ENCODE peak calls at places on chromosomes 4 and X, in six cellular contexts. One of them, this sample, is unnamed.

GRCh38 chrX:2188840-2189239 is 311.9 kb downstream of the DHRSX start:
- DNase-seq in A549: no peak
- DNase-seq in K562: no peak
- DNase-seq in HepG2: no peak
- DNase-seq in H1: no peak
- DNase-seq in GM12878: no peak
- DNase-seq in this sample: no peak

GRCh38 chr4:73707269-73707875 is 33.0 kb upstream of the CXCL8 start:
- DNase-seq in A549: no peak
- DNase-seq in K562: no peak
- DNase-seq in HepG2: no peak
- DNase-seq in H1: no peak
- DNase-seq in GM12878: no peak
- DNase-seq in this sample: no peak

GRCh38 chrX:123731987-123732678 is 719 bp downstream of the THOC2 start:
- DNase-seq in A549: peak
- DNase-seq in K562: peak
- DNase-seq in HepG2: no peak
- DNase-seq in H1: peak
- DNase-seq in GM12878: no peak
- DNase-seq in this sample: peak

GRCh38 chr4:150578745-150579470 is 3.0 kb upstream of the MAB21L2 start:
- DNase-seq in A549: no peak
- DNase-seq in K562: no peak
- DNase-seq in HepG2: no peak
- DNase-seq in H1: no peak
- DNase-seq in GM12878: no peak
- DNase-seq in this sample: no peak

GRCh38 chr4:90069151-90069550 is 58.0 kb upstream of the CCSER1 start:
- DNase-seq in A549: no peak
- DNase-seq in K562: no peak
- DNase-seq in HepG2: no peak
- DNase-seq in H1: no peak
- DNase-seq in GM12878: no peak
- DNase-seq in this sample: no peak

GRCh38 chrX:20487227-20487626 is 220.5 kb upstream of the RPS6KA3 start:
- DNase-seq in A549: no peak
- DNase-seq in K562: no peak
- DNase-seq in HepG2: no peak
- DNase-seq in H1: no peak
- DNase-seq in GM12878: no peak
- DNase-seq in this sample: no peak

GRCh38 chr4:5824635-5825034 is 68.3 kb downstream of the CRMP1 start:
- DNase-seq in A549: peak
- DNase-seq in K562: peak
- DNase-seq in HepG2: peak
- DNase-seq in H1: no peak
- DNase-seq in GM12878: no peak
- DNase-seq in this sample: peak

GRCh38 chr4:75180790-75181776 is 248.2 kb downstream of the PARM1 start:
- DNase-seq in A549: no peak
- DNase-seq in K562: no peak
- DNase-seq in HepG2: no peak
- DNase-seq in H1: no peak
- DNase-seq in GM12878: peak
- DNase-seq in this sample: no peak

GRCh38 chrX:3451566-3451965 is 105.1 kb upstream of the MXRA5 start:
- DNase-seq in A549: no peak
- DNase-seq in K562: no peak
- DNase-seq in HepG2: no peak
- DNase-seq in H1: no peak
- DNase-seq in GM12878: no peak
- DNase-seq in this sample: no peak

GRCh38 chrX:2898861-2899512 is 30.2 kb downstream of the ARSD start:
- DNase-seq in A549: no peak
- DNase-seq in K562: no peak
- DNase-seq in HepG2: peak
- DNase-seq in H1: no peak
- DNase-seq in GM12878: no peak
- DNase-seq in this sample: no peak

GRCh38 chr4:107988763-107989035 is 990 bp upstream of the HADH start:
- DNase-seq in A549: no peak
- DNase-seq in K562: no peak
- DNase-seq in HepG2: no peak
- DNase-seq in H1: no peak
- DNase-seq in GM12878: no peak
- DNase-seq in this sample: no peak

GRCh38 chr4:147285751-147286150 is 195.1 kb upstream of the EDNRA start:
- DNase-seq in A549: no peak
- DNase-seq in K562: no peak
- DNase-seq in HepG2: no peak
- DNase-seq in H1: no peak
- DNase-seq in GM12878: no peak
- DNase-seq in this sample: no peak

GRCh38 chrX:97984641-97985040 is 1100.9 kb downstream of the RPA4 start:
- DNase-seq in A549: no peak
- DNase-seq in K562: no peak
- DNase-seq in HepG2: no peak
- DNase-seq in H1: no peak
- DNase-seq in GM12878: no peak
- DNase-seq in this sample: no peak

GRCh38 chr4:2217726-2218125 is 24.2 kb downstream of the HAUS3 start:
- DNase-seq in A549: no peak
- DNase-seq in K562: no peak
- DNase-seq in HepG2: no peak
- DNase-seq in H1: no peak
- DNase-seq in GM12878: no peak
- DNase-seq in this sample: no peak

GRCh38 chr4:83454626-83455025 is 997 bp downstream of the HELQ start:
- DNase-seq in A549: no peak
- DNase-seq in K562: no peak
- DNase-seq in HepG2: no peak
- DNase-seq in H1: no peak
- DNase-seq in GM12878: no peak
- DNase-seq in this sample: no peak

GRCh38 chr4:61493041-61493440 is 292.9 kb downstream of the ADGRL3 start:
- DNase-seq in A549: no peak
- DNase-seq in K562: no peak
- DNase-seq in HepG2: no peak
- DNase-seq in H1: no peak
- DNase-seq in GM12878: no peak
- DNase-seq in this sample: no peak

GRCh38 chr4:176838611-176839411 is 46.1 kb upstream of the VEGFC start:
- DNase-seq in A549: peak
- DNase-seq in K562: no peak
- DNase-seq in HepG2: no peak
- DNase-seq in H1: no peak
- DNase-seq in GM12878: no peak
- DNase-seq in this sample: no peak

GRCh38 chr4:176840166-176840565 is 47.4 kb upstream of the VEGFC start:
- DNase-seq in A549: no peak
- DNase-seq in K562: no peak
- DNase-seq in HepG2: no peak
- DNase-seq in H1: no peak
- DNase-seq in GM12878: no peak
- DNase-seq in this sample: no peak

GRCh38 chr4:176839656-176840055 is 46.9 kb upstream of the VEGFC start:
- DNase-seq in A549: no peak
- DNase-seq in K562: no peak
- DNase-seq in HepG2: no peak
- DNase-seq in H1: no peak
- DNase-seq in GM12878: no peak
- DNase-seq in this sample: no peak

GRCh38 chr4:176844448-176844847 is 51.7 kb upstream of the VEGFC start:
- DNase-seq in A549: no peak
- DNase-seq in K562: no peak
- DNase-seq in HepG2: no peak
- DNase-seq in H1: no peak
- DNase-seq in GM12878: no peak
- DNase-seq in this sample: no peak

DNA sequence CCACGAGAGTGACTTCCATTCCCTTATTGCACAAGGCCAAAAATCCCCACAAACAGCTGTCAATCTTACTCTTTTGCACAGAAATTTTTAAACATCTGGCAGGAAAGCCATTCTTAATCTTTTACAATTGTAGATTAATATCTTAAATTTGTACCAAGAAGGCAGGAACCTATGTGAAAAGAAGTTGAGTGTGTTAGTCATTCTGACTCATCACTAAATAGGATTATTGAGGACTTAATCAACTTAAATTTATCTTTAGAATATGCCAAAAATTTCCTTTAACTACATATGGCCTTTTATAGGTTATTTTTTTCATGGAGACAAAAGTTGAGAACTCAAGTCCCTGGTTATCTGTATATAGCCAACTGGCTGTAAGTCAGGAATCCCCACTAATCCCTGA is 49.0 kb upstream of the VEGFC start:
- DNase-seq in A549: no peak
- DNase-seq in K562: no peak
- DNase-seq in HepG2: no peak
- DNase-seq in H1: no peak
- DNase-seq in GM12878: no peak
- DNase-seq in this sample: no peak
- H3K4me2 ChIP-seq in A549: no peak
- H3K4me2 ChIP-seq in K562: no peak
- H3K4me2 ChIP-seq in HepG2: no peak
- H3K4me2 ChIP-seq in H1: no peak
- H3K4me2 ChIP-seq in GM12878: no peak
- H3K4me2 ChIP-seq in this sample: peak

GRCh38 chr4:172962564-172963353 is 205.9 kb upstream of the GALNT7 start:
- DNase-seq in A549: peak
- DNase-seq in K562: no peak
- DNase-seq in HepG2: no peak
- DNase-seq in H1: no peak
- DNase-seq in GM12878: no peak
- DNase-seq in this sample: no peak
- TF ChIP-seq EP300 in A549: peak
- TF ChIP-seq EP300 in K562: no peak
- TF ChIP-seq EP300 in HepG2: no peak
- TF ChIP-seq EP300 in H1: no peak
- TF ChIP-seq EP300 in GM12878: no peak
- TF ChIP-seq EP300 in this sample: no peak

GRCh38 chr4:19539192-19539591 is 712.5 kb upstream of the SLIT2 start:
- DNase-seq in A549: no peak
- DNase-seq in K562: no peak
- DNase-seq in HepG2: no peak
- DNase-seq in H1: no peak
- DNase-seq in GM12878: no peak
- DNase-seq in this sample: no peak

DNA sequence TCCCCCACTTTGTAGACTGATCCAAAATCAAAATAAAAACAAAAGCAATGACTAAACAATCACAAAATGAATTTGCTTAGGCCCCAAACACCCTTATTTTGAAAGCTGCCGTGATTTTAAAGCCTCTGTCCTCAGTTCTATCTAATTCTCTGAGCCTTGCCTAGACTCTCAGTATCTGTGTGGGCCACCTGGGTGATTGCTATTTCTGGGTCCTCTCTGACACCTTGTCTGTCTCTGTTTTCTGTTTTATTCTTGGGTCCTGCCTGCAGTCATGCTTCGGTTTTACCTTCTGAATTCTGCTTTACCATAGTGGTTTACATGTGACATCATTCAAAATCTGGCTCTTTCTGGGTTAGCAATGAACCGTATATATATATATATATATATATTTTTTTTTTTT is 710.8 kb upstream of the SLIT2 start:
- DNase-seq in A549: no peak
- DNase-seq in K562: no peak
- DNase-seq in HepG2: no peak
- DNase-seq in H1: no peak
- DNase-seq in GM12878: no peak
- DNase-seq in this sample: no peak
- H3K4me2 ChIP-seq in A549: no peak
- H3K4me2 ChIP-seq in K562: no peak
- H3K4me2 ChIP-seq in HepG2: no peak
- H3K4me2 ChIP-seq in H1: no peak
- H3K4me2 ChIP-seq in GM12878: no peak
- H3K4me2 ChIP-seq in this sample: no peak

GRCh38 chr4:157004279-157005161 is 32.9 kb upstream of the PDGFC start:
- DNase-seq in A549: no peak
- DNase-seq in K562: no peak
- DNase-seq in HepG2: no peak
- DNase-seq in H1: no peak
- DNase-seq in GM12878: no peak
- DNase-seq in this sample: no peak
- TF ChIP-seq EP300 in A549: no peak
- TF ChIP-seq EP300 in K562: no peak
- TF ChIP-seq EP300 in HepG2: no peak
- TF ChIP-seq EP300 in H1: no peak
- TF ChIP-seq EP300 in GM12878: no peak
- TF ChIP-seq EP300 in this sample: no peak

DNA sequence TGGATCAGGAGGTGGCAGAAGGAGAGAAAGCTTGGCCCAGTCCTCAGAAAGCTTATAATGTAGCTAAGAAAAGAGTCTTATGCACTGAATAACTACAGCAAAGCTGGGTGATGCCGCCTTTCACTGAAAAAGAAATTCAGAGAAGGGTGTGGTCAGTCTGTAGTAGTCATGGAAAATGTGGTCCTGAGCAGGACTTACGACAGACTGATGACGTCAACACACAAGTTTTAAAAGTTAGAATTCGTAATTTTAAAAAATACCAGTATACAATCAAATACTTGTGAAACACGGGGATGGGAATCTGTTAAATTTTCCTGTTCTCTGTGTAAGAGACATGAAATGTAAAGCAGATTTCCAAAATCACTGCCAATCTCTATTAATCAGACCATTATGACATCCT is 87.0 kb upstream of the RAPGEF2 start:
- DNase-seq in A549: no peak
- DNase-seq in K562: peak
- DNase-seq in HepG2: no peak
- DNase-seq in H1: no peak
- DNase-seq in GM12878: no peak
- DNase-seq in this sample: no peak
- H3K4me2 ChIP-seq in A549: no peak
- H3K4me2 ChIP-seq in K562: no peak
- H3K4me2 ChIP-seq in HepG2: peak
- H3K4me2 ChIP-seq in H1: no peak
- H3K4me2 ChIP-seq in GM12878: peak
- H3K4me2 ChIP-seq in this sample: no peak